ENCODE peak calls at places on chromosome 15, in five cellular contexts. P is NCI-H1092 treated with DMSO at 0.1 percent for 48 hours, V is NCI-H1417 treated with DMSO at 0.1 percent for 48 hours, Q is NCI-H1694, D is small intestine. R is an unnamed sample.

GRCh38 chr15:95684126-95684525 is 646.4 kb upstream of the NR2F2 start:
- DNase-seq in P (no peak), V (no peak), Q (no peak), D (no peak), R (no peak)

GRCh38 chr15:68764090-68764489 is 56.6 kb downstream of the ANP32A start:
- DNase-seq in P (no peak), V (no peak), Q (no peak), D (no peak), R (no peak)

GRCh38 chr15:101614001-101614585 is 38.1 kb downstream of the TM2D3 start:
- DNase-seq in P (no peak), V (no peak), Q (no peak), D (peak), R (no peak)

GRCh38 chr15:49421991-49422390 is 1.1 kb upstream of the FGF7 start:
- DNase-seq in P (peak), V (no peak), Q (peak), D (peak), R (peak)

GRCh38 chr15:58070801-58071418 is 5.4 kb upstream of the ALDH1A2 start:
- DNase-seq in P (peak), V (peak), Q (peak), D (peak), R (peak)

GRCh38 chr15:75070674-75071073 is 47.3 kb downstream of the PPCDC start:
- DNase-seq in P (no peak), V (no peak), Q (no peak), D (no peak), R (no peak)

GRCh38 chr15:31299588-31300207 is 26.9 kb upstream of the KLF13 start:
- DNase-seq in P (no peak), V (no peak), Q (no peak), D (no peak), R (no peak)

GRCh38 chr15:47184405-47185221 is 532.7 kb upstream of the SEMA6D start:
- DNase-seq in P (peak), V (no peak), Q (no peak), D (no peak), R (no peak)

GRCh38 chr15:85858586-85859375 is 64.1 kb upstream of the KLHL25 start:
- DNase-seq in P (peak), V (peak), Q (peak), D (peak), R (peak)

GRCh38 chr15:77179541-77179998 is 108.7 kb upstream of the TSPAN3 start:
- DNase-seq in P (no peak), V (no peak), Q (no peak), D (peak), R (no peak)

GRCh38 chr15:100468265-100468664 is 60.5 kb downstream of the CERS3 start:
- DNase-seq in P (no peak), V (no peak), Q (no peak), D (no peak), R (no peak)

GRCh38 chr15:37679627-37680026 is 254.8 kb upstream of the TMCO5A start:
- DNase-seq in P (no peak), V (no peak), Q (no peak), D (no peak), R (no peak)

GRCh38 chr15:45364271-45364670 is 14.1 kb downstream of the GATM start:
- DNase-seq in P (no peak), V (no peak), Q (no peak), D (no peak), R (no peak)

GRCh38 chr15:92848852-92849598 is 51.1 kb upstream of the CHD2 start:
- DNase-seq in P (no peak), V (no peak), Q (no peak), D (no peak), R (no peak)

GRCh38 chr15:74725845-74726773 is 781 bp upstream of the CYP1A1 start:
- DNase-seq in P (no peak), V (no peak), Q (no peak), D (peak), R (no peak)